ENCODE peak calls at places on chromosome 14, in five cellular contexts. O is AG10803; U is stimulated activated CD8-positive, alpha-beta memory T cell treated with anti-CD3 and anti-CD28 coated beads, Interleukin-4, amount 100 ng/mL, for 48 hours; X is activated CD4-positive, alpha-beta T cell treated with anti-CD3 and anti-CD28 coated beads, Interleukin-2, amount 50 U/mL, for 48 hours; D is AG20443. W is an unnamed sample.

GRCh38 chr14:72515779-72516770 is 377.8 kb downstream of the DPF3 start:
- DNase-seq in O (peak), U (no peak), X (no peak), D (no peak), W (no peak)

GRCh38 chr14:94079891-94080605 is 954 bp downstream of the DDX24 start:
- DNase-seq in O (no peak), U (no peak), X (no peak), D (no peak), W (no peak)

GRCh38 chr14:104108570-104109060 is 23.1 kb downstream of the ASPG start:
- DNase-seq in O (no peak), U (no peak), X (no peak), D (no peak), W (no peak)

GRCh38 chr14:92916201-92916600 is 6.7 kb upstream of the CHGA start:
- DNase-seq in O (no peak), U (no peak), X (no peak), D (no peak), W (no peak)

GRCh38 chr14:44300911-44301310 is 206.2 kb downstream of the FSCB start:
- DNase-seq in O (no peak), U (no peak), X (no peak), D (no peak), W (no peak)

GRCh38 chr14:96489327-96489726 is 12.9 kb upstream of the PAPOLA start:
- DNase-seq in O (no peak), U (no peak), X (no peak), D (no peak), W (no peak)

GRCh38 chr14:72701610-72702009 is 192.3 kb downstream of the DPF3 start:
- DNase-seq in O (peak), U (no peak), X (no peak), D (peak), W (no peak)

GRCh38 chr14:31921251-31921650 is 155.9 kb upstream of the ARHGAP5 start:
- DNase-seq in O (peak), U (no peak), X (no peak), D (no peak), W (no peak)

GRCh38 chr14:23492618-23493272 is 23.2 kb downstream of the NGDN start:
- DNase-seq in O (peak), U (no peak), X (no peak), D (peak), W (no peak)